ENCODE peak calls at places on chromosomes 4 and X, in seven cellular contexts. V is neural progenitor cell, I is thoracic aorta, U is cardiac muscle cell, K is HCT116, N is fibroblast of mammary gland, L is H9. H is an unnamed sample.

GRCh38 chr4:184237612-184238011 is 19.9 kb upstream of the ENPP6 start:
- DNase-seq in K (no peak), I (no peak), N (peak; percentile 31), L (no peak), V (no peak), U (no peak), H (no peak)

GRCh38 chrX:16199343-16199742 is 32.1 kb downstream of the MAGEB17 start:
- DNase-seq in I (no peak), L (peak; percentile 45), N (no peak), U (no peak), K (no peak), V (no peak), H (no peak)

GRCh38 chrX:134734343-134735001 is 76.2 kb upstream of the PLAC1 start:
- DNase-seq in L (no peak), U (peak; percentile 73), I (no peak), V (no peak), N (peak; percentile 73), K (no peak), H (peak; percentile 40)

GRCh38 chr4:140019619-140020367 is 134.2 kb downstream of the MAML3 start:
- DNase-seq in L (no peak), N (no peak), U (no peak), V (no peak), K (no peak), I (no peak), H (no peak)

GRCh38 chr4:19736968-19737756 is 514.5 kb upstream of the SLIT2 start:
- DNase-seq in I (no peak), N (no peak), L (no peak), V (peak; percentile 59), K (no peak), U (peak; percentile 27), H (no peak)

GRCh38 chr4:24559889-24560288 is 24.5 kb downstream of the DHX15 start:
- DNase-seq in U (peak; percentile 62), I (no peak), L (no peak), K (no peak), V (no peak), N (peak; percentile 81), H (peak; percentile 77)

GRCh38 chr4:142265946-142266345 is 580.2 kb downstream of the INPP4B start:
- DNase-seq in U (no peak), L (no peak), N (no peak), K (no peak), I (no peak), V (no peak), H (no peak)

GRCh38 chr4:86319390-86319789 is 40.5 kb downstream of the MAPK10 start:
- DNase-seq in U (no peak), L (no peak), I (no peak), N (no peak), K (no peak), V (no peak), H (no peak)

GRCh38 chrX:29231800-29232199 is 644.6 kb downstream of the IL1RAPL1 start:
- DNase-seq in I (no peak), V (no peak), K (no peak), U (peak; percentile 15), L (no peak), N (peak; percentile 8), H (no peak)

GRCh38 chr4:6277139-6277802 is 7.6 kb downstream of the WFS1 start:
- DNase-seq in L (no peak), U (no peak), K (no peak), V (no peak), I (no peak), N (no peak), H (no peak)

GRCh38 chr4:14566518-14566917 is 435.8 kb upstream of the CPEB2 start:
- DNase-seq in V (no peak), K (no peak), L (no peak), N (peak; percentile 52), I (no peak), U (peak; percentile 16), H (peak; percentile 25)

GRCh38 chr4:151527699-151528098 is 118.7 kb downstream of the FHIP1A start:
- DNase-seq in K (no peak), V (no peak), N (no peak), L (no peak), U (no peak), I (no peak), H (no peak)

GRCh38 chrX:79369871-79370270 is 2.7 kb upstream of the ITM2A start:
- DNase-seq in L (no peak), K (no peak), N (no peak), V (no peak), U (no peak), I (no peak), H (no peak)

GRCh38 chrX:153830632-153831434 is 489 bp upstream of the PDZD4 start:
- DNase-seq in N (no peak), L (no peak), V (peak; percentile 48), I (no peak), U (no peak), K (no peak), H (no peak)

GRCh38 chr4:16858275-16858752 is 40.1 kb downstream of the LDB2 start:
- DNase-seq in V (no peak), K (no peak), N (peak; percentile 58), U (peak; percentile 54), L (no peak), I (no peak), H (no peak)

GRCh38 chr4:7094931-7095330 is 27.1 kb upstream of the GRPEL1 start:
- DNase-seq in V (no peak), K (no peak), N (no peak), I (no peak), U (no peak), L (no peak), H (no peak)

GRCh38 chr4:3123201-3123671 is 48.8 kb downstream of the HTT start:
- DNase-seq in K (no peak), N (peak; percentile 44), U (peak; percentile 68), L (no peak), I (no peak), V (no peak), H (peak; percentile 82)

GRCh38 chr4:179755322-179755721 is 2313.1 kb upstream of the AGA start:
- DNase-seq in I (no peak), V (no peak), U (no peak), K (no peak), N (no peak), L (no peak), H (no peak)

GRCh38 chrX:41922125-41922521 is 1.2 kb downstream of the CASK start:
- DNase-seq in K (no peak), V (peak; percentile 8), N (peak; percentile 45), U (peak; percentile 31), L (no peak), I (no peak), H (peak; percentile 53)

GRCh38 chr4:175953960-175954521 is 111.6 kb upstream of the WDR17 start:
- DNase-seq in U (no peak), K (no peak), N (peak; percentile 8), V (peak; percentile 4), I (no peak), L (no peak), H (peak; percentile 2)
- TF ChIP-seq CTCF in U (no peak), K (peak; percentile 34), N (peak; percentile 19), V (peak; percentile 44), I (no peak), L (peak; percentile 69), H (no peak)

GRCh38 chr4:94680131-94680862 is 77.5 kb upstream of the BMPR1B start:
- DNase-seq in I (no peak), L (no peak), N (no peak), K (no peak), V (no peak), U (no peak), H (no peak)
- TF ChIP-seq CTCF in I (no peak), L (no peak), N (no peak), K (no peak), V (no peak), U (no peak), H (no peak)

GRCh38 chrX:110442631-110443030 is 84.0 kb downstream of the RTL9 start:
- DNase-seq in N (peak; percentile 36), V (peak; percentile 58), U (peak; percentile 11), K (no peak), L (peak; percentile 71), I (no peak), H (no peak)
- TF ChIP-seq CTCF in N (peak; percentile 39), V (peak; percentile 42), U (peak; percentile 16), K (peak; percentile 41), L (peak; percentile 69), I (no peak), H (no peak)

GRCh38 chr4:173420821-173421220 is 21.9 kb upstream of the SCRG1 start:
- DNase-seq in L (no peak), N (no peak), I (no peak), K (no peak), V (no peak), U (peak; percentile 22), H (no peak)

GRCh38 chr4:173420324-173420752 is 21.4 kb upstream of the SCRG1 start:
- DNase-seq in V (no peak), U (peak; percentile 46), I (no peak), K (peak; percentile 12), N (peak; percentile 62), L (no peak), H (no peak)

GRCh38 chr4:173426064-173426463 is 27.1 kb upstream of the SCRG1 start:
- DNase-seq in I (no peak), U (no peak), N (no peak), V (no peak), L (no peak), K (no peak), H (no peak)

DNA sequence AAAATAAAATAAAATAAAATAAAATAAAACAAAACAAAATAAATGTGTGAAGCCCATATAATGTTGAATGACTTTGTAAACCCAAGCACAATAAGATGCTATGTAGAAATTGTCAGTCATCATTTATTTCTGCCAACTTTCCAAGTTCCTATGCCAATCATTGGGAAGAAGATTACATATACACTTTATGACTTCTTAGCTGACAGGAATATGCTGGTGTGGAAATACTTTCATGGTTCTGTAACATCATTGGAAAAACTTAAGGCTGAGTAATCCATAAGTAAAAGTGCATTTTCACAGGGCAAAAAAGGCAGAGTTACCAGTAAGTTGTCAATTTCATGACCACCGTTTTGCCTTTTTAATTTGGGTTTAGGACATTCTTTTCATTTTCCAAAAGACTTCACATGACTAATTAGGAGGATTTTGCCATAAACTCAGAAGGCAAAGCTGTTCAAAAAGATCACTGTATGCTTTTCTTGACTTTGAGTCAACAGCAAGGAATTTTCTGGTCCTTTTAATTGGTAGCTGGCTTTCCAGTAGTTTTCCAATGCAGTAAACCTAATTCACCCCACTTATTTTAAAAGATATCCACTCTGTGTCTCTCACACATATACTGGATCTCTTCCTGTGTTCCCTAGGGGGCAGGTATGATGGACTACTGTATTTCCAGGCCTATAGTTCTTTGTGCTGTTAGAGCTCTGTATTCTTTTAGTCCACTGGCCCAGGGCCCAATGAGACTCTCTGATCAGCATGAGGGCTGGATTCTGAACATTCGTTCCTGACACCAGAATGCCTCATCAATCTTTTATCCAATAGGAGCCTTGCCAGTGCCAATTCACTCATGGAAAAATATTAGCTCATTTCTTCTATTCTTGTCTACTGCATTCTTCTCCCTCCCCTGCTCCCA is 26.2 kb upstream of the SCRG1 start:
- DNase-seq in N (peak; percentile 94), U (peak; percentile 41), K (no peak), V (no peak), I (no peak), L (no peak), H (peak; percentile 74)
- TF ChIP-seq CTCF in N (no peak), U (no peak), K (no peak), V (no peak), I (no peak), L (no peak), H (no peak)

H was measured in foreskin fibroblast.